ENCODE peak calls at places on chromosome 1, in six cellular contexts. One of them, this sample, is unnamed.

GRCh38 chr1:45846931-45847330 is 43.5 kb downstream of the MAST2 start:
- DNase-seq in skeletal muscle cell: no peak
- DNase-seq in activated CD4-positive, alpha-beta T cell treated with anti-CD3 and anti-CD28 coated beads, Interleukin-2, amount 50 U/mL, for 4 hours: no peak
- DNase-seq in body of pancreas: no peak
- DNase-seq in CD8-positive, alpha-beta T cell: no peak
- DNase-seq in kidney tubule cell: no peak
- DNase-seq in this sample: no peak

GRCh38 chr1:155012052-155012546 is 9.5 kb downstream of the ZBTB7B start:
- DNase-seq in skeletal muscle cell: no peak
- DNase-seq in activated CD4-positive, alpha-beta T cell treated with anti-CD3 and anti-CD28 coated beads, Interleukin-2, amount 50 U/mL, for 4 hours: no peak
- DNase-seq in body of pancreas: peak
- DNase-seq in CD8-positive, alpha-beta T cell: no peak
- DNase-seq in kidney tubule cell: no peak
- DNase-seq in this sample: peak

GRCh38 chr1:115217150-115218033 is 120.7 kb downstream of the NGF start:
- DNase-seq in skeletal muscle cell: no peak
- DNase-seq in activated CD4-positive, alpha-beta T cell treated with anti-CD3 and anti-CD28 coated beads, Interleukin-2, amount 50 U/mL, for 4 hours: no peak
- DNase-seq in body of pancreas: no peak
- DNase-seq in CD8-positive, alpha-beta T cell: no peak
- DNase-seq in kidney tubule cell: no peak
- DNase-seq in this sample: no peak

GRCh38 chr1:90045853-90046563 is 51.1 kb downstream of the ZNF326 start:
- DNase-seq in skeletal muscle cell: no peak
- DNase-seq in activated CD4-positive, alpha-beta T cell treated with anti-CD3 and anti-CD28 coated beads, Interleukin-2, amount 50 U/mL, for 4 hours: no peak
- DNase-seq in body of pancreas: no peak
- DNase-seq in CD8-positive, alpha-beta T cell: peak
- DNase-seq in kidney tubule cell: peak
- DNase-seq in this sample: no peak

GRCh38 chr1:223084466-223084865 is 58.6 kb downstream of the TLR5 start:
- DNase-seq in skeletal muscle cell: no peak
- DNase-seq in activated CD4-positive, alpha-beta T cell treated with anti-CD3 and anti-CD28 coated beads, Interleukin-2, amount 50 U/mL, for 4 hours: no peak
- DNase-seq in body of pancreas: peak
- DNase-seq in CD8-positive, alpha-beta T cell: no peak
- DNase-seq in kidney tubule cell: no peak
- DNase-seq in this sample: no peak

GRCh38 chr1:234478152-234478480 is 863 bp downstream of the TARBP1 start:
- DNase-seq in skeletal muscle cell: no peak
- DNase-seq in activated CD4-positive, alpha-beta T cell treated with anti-CD3 and anti-CD28 coated beads, Interleukin-2, amount 50 U/mL, for 4 hours: peak
- DNase-seq in body of pancreas: peak
- DNase-seq in CD8-positive, alpha-beta T cell: peak
- DNase-seq in kidney tubule cell: peak
- DNase-seq in this sample: no peak

GRCh38 chr1:69836961-69837636 is 269.4 kb downstream of the LRRC7 start:
- DNase-seq in skeletal muscle cell: no peak
- DNase-seq in activated CD4-positive, alpha-beta T cell treated with anti-CD3 and anti-CD28 coated beads, Interleukin-2, amount 50 U/mL, for 4 hours: no peak
- DNase-seq in body of pancreas: no peak
- DNase-seq in CD8-positive, alpha-beta T cell: no peak
- DNase-seq in kidney tubule cell: peak
- DNase-seq in this sample: no peak

GRCh38 chr1:177020861-177021589 is 143.5 kb downstream of the ASTN1 start:
- DNase-seq in skeletal muscle cell: no peak
- DNase-seq in activated CD4-positive, alpha-beta T cell treated with anti-CD3 and anti-CD28 coated beads, Interleukin-2, amount 50 U/mL, for 4 hours: no peak
- DNase-seq in body of pancreas: no peak
- DNase-seq in CD8-positive, alpha-beta T cell: no peak
- DNase-seq in kidney tubule cell: no peak
- DNase-seq in this sample: no peak

GRCh38 chr1:166716620-166717019 is 122.7 kb upstream of the POGK start:
- DNase-seq in skeletal muscle cell: no peak
- DNase-seq in activated CD4-positive, alpha-beta T cell treated with anti-CD3 and anti-CD28 coated beads, Interleukin-2, amount 50 U/mL, for 4 hours: no peak
- DNase-seq in body of pancreas: no peak
- DNase-seq in CD8-positive, alpha-beta T cell: no peak
- DNase-seq in kidney tubule cell: no peak
- DNase-seq in this sample: no peak